ENCODE peak calls at places on chromosome 10, in seven cellular contexts. R, H, A, I, B, Z and C are unnamed samples.
A peak's percentile ranks its signal among the peaks of the same experiment; 100 is the strongest.

GRCh38 chr10:23405540-23405939 is 33.3 kb upstream of the OTUD1 start:
- DNase-seq in H (no peak), R (no peak), A (no peak), B (no peak), Z (no peak), I (no peak), C (peak; percentile 70)

GRCh38 chr10:77862595-77862994 is 64.0 kb downstream of the DLG5 start:
- DNase-seq in I (no peak), B (no peak), A (peak; percentile 26), Z (no peak), R (no peak), H (no peak), C (no peak)

GRCh38 chr10:132265878-132266496 is 41.8 kb downstream of the STK32C start:
- DNase-seq in R (no peak), Z (no peak), I (no peak), A (peak; percentile 23), B (no peak), H (no peak), C (no peak)

GRCh38 chr10:61830846-61831273 is 70.6 kb upstream of the ARID5B start:
- DNase-seq in H (no peak), A (no peak), B (no peak), Z (no peak), I (no peak), R (no peak), C (no peak)

GRCh38 chr10:3217301-3217700 is 44.7 kb upstream of the PITRM1 start:
- DNase-seq in A (peak; percentile 77), H (no peak), B (peak; percentile 7), I (no peak), Z (no peak), R (no peak), C (no peak)

GRCh38 chr10:110610308-110610774 is 33.8 kb upstream of the RBM20 start:
- DNase-seq in I (peak; percentile 76), Z (peak; percentile 49), H (peak; percentile 70), R (peak; percentile 94), A (peak; percentile 70), B (peak; percentile 60), C (peak; percentile 74)

GRCh38 chr10:35425596-35425995 is 89.3 kb downstream of the CCNY start:
- DNase-seq in H (no peak), R (no peak), A (peak; percentile 28), I (no peak), B (peak; percentile 46), Z (no peak), C (no peak)

GRCh38 chr10:44898665-44899064 is 12.5 kb upstream of the TMEM72 start:
- DNase-seq in A (no peak), I (no peak), B (no peak), H (no peak), Z (no peak), R (no peak), C (no peak)

GRCh38 chr10:121088524-121088923 is 237.4 kb downstream of the WDR11 start:
- DNase-seq in Z (no peak), I (no peak), H (peak; percentile 65), A (peak; percentile 6), B (peak; percentile 12), R (peak; percentile 74), C (peak; percentile 67)

GRCh38 chr10:103859161-103860141 is 4.1 kb upstream of the SH3PXD2A start:
- DNase-seq in H (peak; percentile 71), B (peak; percentile 75), Z (peak; percentile 50), R (peak; percentile 79), A (peak; percentile 71), I (peak; percentile 72), C (peak; percentile 75)

GRCh38 chr10:57898231-57898630 is 369.5 kb downstream of the IPMK start:
- DNase-seq in H (no peak), B (peak; percentile 57), A (no peak), Z (no peak), I (no peak), R (peak; percentile 79), C (peak; percentile 7)

GRCh38 chr10:36573246-36573645 is 552.2 kb upstream of the ANKRD30A start:
- DNase-seq in R (no peak), A (no peak), H (no peak), B (no peak), Z (no peak), I (no peak), C (no peak)

GRCh38 chr10:101892782-101893391 is 49.3 kb upstream of the KCNIP2 start:
- DNase-seq in B (no peak), Z (no peak), R (no peak), H (no peak), A (peak; percentile 43), I (no peak), C (no peak)

GRCh38 chr10:119301397-119301796 is 94.0 kb downstream of the GRK5 start:
- DNase-seq in I (peak; percentile 28), H (no peak), B (no peak), R (no peak), A (no peak), Z (no peak), C (no peak)

GRCh38 chr10:72084094-72084459 is 4.3 kb downstream of the SPOCK2 start:
- DNase-seq in B (no peak), R (no peak), A (no peak), I (peak; percentile 31), Z (no peak), H (no peak), C (no peak)

GRCh38 chr10:110872145-110872983 is 636 bp downstream of the PDCD4 start:
- DNase-seq in B (peak; percentile 43), H (peak; percentile 93), Z (no peak), A (peak; percentile 89), I (peak; percentile 88), R (peak; percentile 87), C (peak; percentile 90)

GRCh38 chr10:110857265-110858158 is 14.2 kb upstream of the PDCD4 start:
- DNase-seq in Z (no peak), H (no peak), I (peak; percentile 84), A (peak; percentile 33), B (no peak), R (no peak), C (peak; percentile 87)

GRCh38 chr10:45420453-45421192 is 46.6 kb downstream of the ALOX5 start:
- DNase-seq in A (peak; percentile 32), H (no peak), R (no peak), I (peak; percentile 72), B (peak; percentile 88), Z (no peak), C (no peak)

DNA sequence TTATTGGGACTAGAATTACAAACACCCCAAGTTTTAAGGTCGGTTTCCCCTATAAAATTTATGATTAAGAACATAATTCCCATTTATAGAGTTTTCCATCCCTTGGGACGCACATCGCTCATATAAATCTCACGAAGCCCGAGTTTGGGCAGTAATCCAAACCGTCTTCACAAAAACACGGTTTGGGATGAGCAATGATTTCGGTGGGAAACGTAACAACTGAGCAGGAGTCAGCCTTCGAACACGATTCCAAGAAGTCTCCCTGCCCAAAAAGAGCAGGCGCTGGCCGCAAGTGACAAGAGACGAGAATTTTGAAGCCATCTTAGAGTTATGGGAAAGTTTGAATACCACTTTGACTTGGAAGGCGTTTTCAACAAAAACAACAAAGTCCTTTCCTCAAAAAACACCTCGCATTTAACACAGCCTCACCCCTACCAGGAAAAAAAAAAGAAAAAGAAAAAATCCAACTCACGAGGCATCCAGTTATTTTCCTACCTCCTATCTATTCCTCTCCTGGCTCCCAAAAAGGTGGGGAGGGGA is 1.7 kb downstream of the SEPHS1 start:
- DNase-seq in B (peak; percentile 35), Z (no peak), H (peak; percentile 21), R (no peak), A (peak; percentile 90), I (no peak), C (peak; percentile 68)
- TF ChIP-seq EZH2phosphoT487 in B (no peak), Z (no peak), H (no peak), R (no peak), A (no peak), I (no peak), C (peak; percentile 93)

DNA sequence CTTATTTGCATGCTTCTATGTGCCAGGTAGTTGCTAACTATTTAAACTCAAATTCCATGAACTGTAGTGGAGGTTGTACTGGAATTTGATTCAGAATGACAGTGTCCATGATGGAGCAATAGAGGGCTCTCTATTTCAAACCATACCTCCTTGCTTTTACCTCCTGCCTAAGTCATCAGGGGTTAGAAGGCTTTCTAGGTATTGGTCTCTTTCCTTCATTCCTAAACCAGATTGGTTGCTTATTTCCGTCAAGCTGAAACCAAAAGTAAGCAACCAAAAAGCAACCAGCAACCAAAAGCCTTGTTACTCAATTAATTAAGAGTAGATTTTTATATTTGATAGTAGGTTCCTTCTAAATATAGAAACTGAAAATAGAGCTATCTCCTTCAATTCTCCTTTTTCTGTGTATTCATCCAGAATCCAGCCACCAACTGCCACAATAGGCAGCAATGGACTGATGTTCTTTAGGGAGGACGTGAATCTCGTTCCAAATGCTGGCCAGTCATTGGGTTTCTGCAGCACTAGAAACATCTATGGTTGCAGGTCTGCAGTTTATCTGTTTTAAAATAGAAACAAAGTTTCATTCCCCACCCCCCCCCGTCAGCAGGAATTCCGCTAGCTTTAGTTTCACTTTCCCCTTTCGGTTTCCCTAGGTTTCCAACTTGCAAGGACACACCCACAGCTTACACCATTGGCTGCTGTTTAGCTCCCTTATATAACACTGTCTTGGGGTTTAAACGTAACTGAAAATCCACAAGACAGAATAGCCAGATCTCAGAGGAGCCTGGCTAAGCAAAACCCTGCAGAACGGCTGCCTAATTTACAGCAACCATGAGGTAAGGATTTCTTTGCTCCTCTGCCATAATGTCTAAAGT is at the start of gene IFIT1:
- DNase-seq in Z (peak; percentile 68), A (peak; percentile 91), B (peak; percentile 75), H (peak; percentile 60), R (peak; percentile 81), I (no peak), C (peak; percentile 79)
- TF ChIP-seq EZH2phosphoT487 in Z (no peak), A (no peak), B (no peak), H (no peak), R (no peak), I (no peak), C (no peak)

GRCh38 chr10:8224591-8224990 is 170.1 kb downstream of the GATA3 start:
- DNase-seq in A (no peak), Z (no peak), I (no peak), B (no peak), H (no peak), R (no peak), C (no peak)

GRCh38 chr10:8225232-8225631 is 170.7 kb downstream of the GATA3 start:
- DNase-seq in R (no peak), B (no peak), Z (no peak), A (no peak), H (no peak), I (no peak), C (no peak)

GRCh38 chr10:8227246-8227645 is 172.8 kb downstream of the GATA3 start:
- DNase-seq in I (no peak), Z (no peak), R (no peak), B (no peak), A (no peak), H (no peak), C (no peak)

GRCh38 chr10:8216893-8217292 is 162.4 kb downstream of the GATA3 start:
- DNase-seq in R (no peak), H (no peak), A (no peak), I (no peak), Z (no peak), B (no peak), C (no peak)

DNA sequence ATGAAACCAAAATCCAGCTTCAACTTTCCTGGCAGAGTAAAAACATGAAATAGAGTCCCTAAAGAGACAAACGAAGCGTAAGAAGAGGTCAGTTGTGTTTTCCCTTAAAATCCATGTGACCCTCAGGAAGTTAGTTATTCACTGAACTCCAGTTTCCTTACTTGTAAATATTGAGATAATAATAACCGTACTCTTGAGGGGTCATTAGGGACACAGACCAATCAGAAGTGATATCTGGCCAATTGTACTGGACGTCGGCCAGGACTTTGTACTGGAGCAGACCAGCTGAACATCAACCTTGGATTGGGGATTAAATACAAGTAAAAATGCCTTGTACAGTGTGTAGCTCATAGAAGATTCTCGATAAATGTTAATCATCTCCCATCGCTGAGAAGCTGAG is 167.0 kb downstream of the GATA3 start:
- DNase-seq in A (no peak), I (no peak), H (no peak), R (no peak), Z (no peak), B (no peak), C (no peak)
- TF ChIP-seq EZH2phosphoT487 in A (no peak), I (no peak), H (no peak), R (no peak), Z (no peak), B (no peak), C (no peak)

GRCh38 chr10:49652416-49653385 is 26.8 kb upstream of the C10orf53 start:
- DNase-seq in Z (no peak), B (no peak), R (no peak), I (no peak), A (no peak), H (no peak), C (peak; percentile 57)
- TF ChIP-seq EZH2phosphoT487 in Z (no peak), B (no peak), R (no peak), I (no peak), A (no peak), H (no peak), C (no peak)